ENCODE peak calls at places on chromosomes 3 and 15, in seven cellular contexts. G, A, P, F, E, D and X are unnamed samples.
A peak's percentile ranks its signal among the peaks of the same experiment; 100 is the strongest.

GRCh38 chr15:44034933-44035624 is 160.0 kb downstream of the FRMD5 start:
- DNase-seq in F (no peak), E (peak; percentile 80), P (peak; percentile 83), G (no peak), A (no peak), D (no peak), X (no peak)

GRCh38 chr3:78629544-78629943 is 1138.3 kb downstream of the ROBO1 start:
- DNase-seq in A (no peak), G (no peak), F (no peak), D (no peak), P (no peak), E (no peak), X (no peak)

GRCh38 chr3:141328286-141329166 is 39.8 kb upstream of the ZBTB38 start:
- DNase-seq in P (no peak), F (no peak), A (no peak), G (no peak), D (no peak), E (no peak), X (no peak)

GRCh38 chr3:149216195-149216869 is 5.3 kb downstream of the CP start:
- DNase-seq in A (no peak), P (no peak), E (no peak), F (no peak), D (no peak), G (no peak), X (no peak)

GRCh38 chr3:135970500-135971116 is 5.1 kb downstream of the PPP2R3A start:
- DNase-seq in D (no peak), E (peak; percentile 55), A (peak; percentile 43), G (no peak), P (peak; percentile 45), F (no peak), X (peak; percentile 26)

GRCh38 chr15:33111051-33111451 is 83.5 kb downstream of the FMN1 start:
- DNase-seq in E (peak; percentile 63), P (no peak), A (no peak), F (no peak), G (no peak), D (peak; percentile 58), X (no peak)

GRCh38 chr3:90011136-90011535 is 903.7 kb downstream of the EPHA3 start:
- DNase-seq in P (no peak), E (no peak), G (no peak), D (no peak), F (no peak), A (no peak), X (no peak)

GRCh38 chr3:14640734-14641133 is 10.8 kb upstream of the CCDC174 start:
- DNase-seq in E (no peak), F (no peak), D (no peak), G (no peak), P (no peak), A (no peak), X (no peak)

GRCh38 chr15:25674948-25675347 is 188.2 kb downstream of the ATP10A start:
- DNase-seq in D (no peak), G (no peak), P (no peak), E (no peak), A (no peak), F (no peak), X (no peak)